ENCODE peak calls at places on chromosomes 13 and 19, in nine cellular contexts. One of them, this sample, is unnamed.

GRCh38 chr13:66992183-66992582 is 238.0 kb downstream of the PCDH9 start:
- DNase-seq in GM23248: no peak
- DNase-seq in SK-N-SH: no peak
- DNase-seq in HCT116: no peak
- DNase-seq in MM.1S: no peak
- DNase-seq in GM23338: no peak
- DNase-seq in OCI-LY7: peak
- DNase-seq in hepatocyte: no peak
- DNase-seq in PC-3: no peak
- DNase-seq in this sample: no peak

GRCh38 chr13:61391426-61391825 is 24.2 kb downstream of the PCDH20 start:
- DNase-seq in GM23248: no peak
- DNase-seq in HCT116: no peak
- DNase-seq in OCI-LY7: no peak
- DNase-seq in GM23338: no peak
- DNase-seq in MM.1S: peak
- DNase-seq in SK-N-SH: no peak
- DNase-seq in PC-3: no peak
- DNase-seq in hepatocyte: no peak
- DNase-seq in this sample: no peak

GRCh38 chr13:100721885-100722512 is 47.4 kb upstream of the TMTC4 start:
- DNase-seq in HCT116: peak
- DNase-seq in GM23248: peak
- DNase-seq in OCI-LY7: peak
- DNase-seq in hepatocyte: peak
- DNase-seq in PC-3: peak
- DNase-seq in MM.1S: peak
- DNase-seq in GM23338: peak
- DNase-seq in SK-N-SH: peak
- DNase-seq in this sample: peak

GRCh38 chr13:70407486-70407885 is 299.2 kb upstream of the KLHL1 start:
- DNase-seq in OCI-LY7: no peak
- DNase-seq in MM.1S: no peak
- DNase-seq in GM23338: no peak
- DNase-seq in hepatocyte: no peak
- DNase-seq in PC-3: peak
- DNase-seq in HCT116: no peak
- DNase-seq in GM23248: no peak
- DNase-seq in SK-N-SH: no peak
- DNase-seq in this sample: no peak

GRCh38 chr19:2356036-2356646 is 3.9 kb upstream of the TMPRSS9 start:
- DNase-seq in OCI-LY7: no peak
- DNase-seq in GM23248: no peak
- DNase-seq in SK-N-SH: no peak
- DNase-seq in PC-3: no peak
- DNase-seq in hepatocyte: no peak
- DNase-seq in MM.1S: no peak
- DNase-seq in HCT116: no peak
- DNase-seq in GM23338: no peak
- DNase-seq in this sample: no peak

GRCh38 chr19:19276386-19276785 is 3.3 kb upstream of the TM6SF2 start:
- DNase-seq in PC-3: no peak
- DNase-seq in hepatocyte: peak
- DNase-seq in GM23248: peak
- DNase-seq in GM23338: no peak
- DNase-seq in OCI-LY7: no peak
- DNase-seq in SK-N-SH: peak
- DNase-seq in HCT116: no peak
- DNase-seq in MM.1S: no peak
- DNase-seq in this sample: no peak

GRCh38 chr13:98068511-98068910 is 74.4 kb upstream of the FARP1 start:
- DNase-seq in GM23248: no peak
- DNase-seq in PC-3: no peak
- DNase-seq in OCI-LY7: no peak
- DNase-seq in HCT116: no peak
- DNase-seq in hepatocyte: no peak
- DNase-seq in SK-N-SH: no peak
- DNase-seq in GM23338: no peak
- DNase-seq in MM.1S: no peak
- DNase-seq in this sample: no peak

GRCh38 chr13:99655351-99656091 is 154.2 kb downstream of the TM9SF2 start:
- DNase-seq in PC-3: peak
- DNase-seq in hepatocyte: peak
- DNase-seq in MM.1S: no peak
- DNase-seq in SK-N-SH: no peak
- DNase-seq in OCI-LY7: no peak
- DNase-seq in GM23248: peak
- DNase-seq in GM23338: no peak
- DNase-seq in HCT116: peak
- DNase-seq in this sample: peak

GRCh38 chr19:51824603-51825002 is 29.6 kb downstream of the FPR3 start:
- DNase-seq in MM.1S: no peak
- DNase-seq in GM23338: no peak
- DNase-seq in PC-3: no peak
- DNase-seq in OCI-LY7: peak
- DNase-seq in GM23248: no peak
- DNase-seq in hepatocyte: no peak
- DNase-seq in SK-N-SH: no peak
- DNase-seq in HCT116: no peak
- DNase-seq in this sample: no peak

GRCh38 chr13:30038884-30039283 is 188.5 kb upstream of the UBL3 start:
- DNase-seq in hepatocyte: no peak
- DNase-seq in MM.1S: no peak
- DNase-seq in GM23338: no peak
- DNase-seq in GM23248: peak
- DNase-seq in HCT116: no peak
- DNase-seq in PC-3: no peak
- DNase-seq in OCI-LY7: no peak
- DNase-seq in SK-N-SH: no peak
- DNase-seq in this sample: peak

GRCh38 chr13:27043013-27043412 is 128.6 kb downstream of the USP12 start:
- DNase-seq in SK-N-SH: peak
- DNase-seq in hepatocyte: peak
- DNase-seq in GM23248: peak
- DNase-seq in MM.1S: no peak
- DNase-seq in GM23338: peak
- DNase-seq in OCI-LY7: no peak
- DNase-seq in PC-3: peak
- DNase-seq in HCT116: peak
- DNase-seq in this sample: no peak

GRCh38 chr13:32902898-32903297 is 113.3 kb upstream of the KL start:
- DNase-seq in HCT116: no peak
- DNase-seq in SK-N-SH: no peak
- DNase-seq in OCI-LY7: no peak
- DNase-seq in PC-3: no peak
- DNase-seq in MM.1S: no peak
- DNase-seq in GM23338: peak
- DNase-seq in hepatocyte: no peak
- DNase-seq in GM23248: peak
- DNase-seq in this sample: peak

GRCh38 chr13:32905063-32905863 is 111.0 kb upstream of the KL start:
- DNase-seq in GM23248: peak
- DNase-seq in OCI-LY7: no peak
- DNase-seq in MM.1S: peak
- DNase-seq in GM23338: peak
- DNase-seq in SK-N-SH: no peak
- DNase-seq in HCT116: no peak
- DNase-seq in PC-3: peak
- DNase-seq in hepatocyte: no peak
- DNase-seq in this sample: no peak

GRCh38 chr13:32904271-32904670 is 112.0 kb upstream of the KL start:
- DNase-seq in PC-3: no peak
- DNase-seq in GM23338: no peak
- DNase-seq in SK-N-SH: no peak
- DNase-seq in MM.1S: no peak
- DNase-seq in OCI-LY7: no peak
- DNase-seq in HCT116: no peak
- DNase-seq in hepatocyte: no peak
- DNase-seq in GM23248: no peak
- DNase-seq in this sample: no peak

GRCh38 chr13:32903720-32904119 is 112.5 kb upstream of the KL start:
- DNase-seq in GM23338: no peak
- DNase-seq in OCI-LY7: no peak
- DNase-seq in MM.1S: no peak
- DNase-seq in hepatocyte: no peak
- DNase-seq in HCT116: no peak
- DNase-seq in SK-N-SH: no peak
- DNase-seq in GM23248: peak
- DNase-seq in PC-3: peak
- DNase-seq in this sample: no peak

GRCh38 chr13:32901994-32902780 is 114.0 kb upstream of the KL start:
- DNase-seq in MM.1S: no peak
- DNase-seq in GM23248: peak
- DNase-seq in PC-3: no peak
- DNase-seq in HCT116: no peak
- DNase-seq in OCI-LY7: no peak
- DNase-seq in GM23338: no peak
- DNase-seq in hepatocyte: no peak
- DNase-seq in SK-N-SH: no peak
- DNase-seq in this sample: no peak
- TF ChIP-seq EZH2phosphoT487 in MM.1S: no peak
- TF ChIP-seq EZH2phosphoT487 in GM23248: no peak
- TF ChIP-seq EZH2phosphoT487 in PC-3: no peak
- TF ChIP-seq EZH2phosphoT487 in HCT116: no peak
- TF ChIP-seq EZH2phosphoT487 in OCI-LY7: no peak
- TF ChIP-seq EZH2phosphoT487 in GM23338: no peak
- TF ChIP-seq EZH2phosphoT487 in hepatocyte: no peak
- TF ChIP-seq EZH2phosphoT487 in SK-N-SH: no peak
- TF ChIP-seq EZH2phosphoT487 in this sample: no peak

GRCh38 chr19:30063184-30064020 is 121.4 kb downstream of the URI1 start:
- DNase-seq in PC-3: no peak
- DNase-seq in hepatocyte: no peak
- DNase-seq in HCT116: no peak
- DNase-seq in SK-N-SH: no peak
- DNase-seq in OCI-LY7: no peak
- DNase-seq in GM23338: no peak
- DNase-seq in GM23248: no peak
- DNase-seq in MM.1S: no peak
- DNase-seq in this sample: no peak

GRCh38 chr19:30064776-30065494 is 122.9 kb downstream of the URI1 start:
- DNase-seq in hepatocyte: no peak
- DNase-seq in PC-3: no peak
- DNase-seq in GM23338: no peak
- DNase-seq in OCI-LY7: no peak
- DNase-seq in SK-N-SH: peak
- DNase-seq in HCT116: no peak
- DNase-seq in MM.1S: no peak
- DNase-seq in GM23248: no peak
- DNase-seq in this sample: no peak

GRCh38 chr19:30062331-30063183 is 120.5 kb downstream of the URI1 start:
- DNase-seq in GM23248: no peak
- DNase-seq in hepatocyte: no peak
- DNase-seq in HCT116: no peak
- DNase-seq in GM23338: no peak
- DNase-seq in PC-3: no peak
- DNase-seq in SK-N-SH: peak
- DNase-seq in OCI-LY7: no peak
- DNase-seq in MM.1S: no peak
- DNase-seq in this sample: no peak

GRCh38 chr19:30065680-30066606 is 123.9 kb downstream of the URI1 start:
- DNase-seq in HCT116: no peak
- DNase-seq in OCI-LY7: no peak
- DNase-seq in MM.1S: no peak
- DNase-seq in PC-3: no peak
- DNase-seq in GM23248: no peak
- DNase-seq in hepatocyte: no peak
- DNase-seq in GM23338: no peak
- DNase-seq in SK-N-SH: peak
- DNase-seq in this sample: no peak

GRCh38 chr19:30064021-30064699 is 122.1 kb downstream of the URI1 start:
- DNase-seq in PC-3: no peak
- DNase-seq in MM.1S: no peak
- DNase-seq in HCT116: no peak
- DNase-seq in GM23338: no peak
- DNase-seq in GM23248: no peak
- DNase-seq in SK-N-SH: no peak
- DNase-seq in OCI-LY7: no peak
- DNase-seq in hepatocyte: no peak
- DNase-seq in this sample: no peak
- H3K4me2 ChIP-seq in PC-3: no peak
- H3K4me2 ChIP-seq in MM.1S: peak
- H3K4me2 ChIP-seq in HCT116: no peak
- H3K4me2 ChIP-seq in GM23338: no peak
- H3K4me2 ChIP-seq in GM23248: no peak
- H3K4me2 ChIP-seq in SK-N-SH: no peak
- H3K4me2 ChIP-seq in OCI-LY7: no peak
- H3K4me2 ChIP-seq in hepatocyte: no peak
- H3K4me2 ChIP-seq in this sample: no peak

GRCh38 chr13:48891586-48891985 is 84.1 kb upstream of the FNDC3A start:
- DNase-seq in OCI-LY7: no peak
- DNase-seq in MM.1S: no peak
- DNase-seq in PC-3: peak
- DNase-seq in SK-N-SH: no peak
- DNase-seq in GM23248: peak
- DNase-seq in HCT116: peak
- DNase-seq in GM23338: no peak
- DNase-seq in hepatocyte: peak
- DNase-seq in this sample: no peak
- TF ChIP-seq EZH2phosphoT487 in OCI-LY7: no peak
- TF ChIP-seq EZH2phosphoT487 in MM.1S: no peak
- TF ChIP-seq EZH2phosphoT487 in PC-3: no peak
- TF ChIP-seq EZH2phosphoT487 in SK-N-SH: no peak
- TF ChIP-seq EZH2phosphoT487 in GM23248: no peak
- TF ChIP-seq EZH2phosphoT487 in HCT116: no peak
- TF ChIP-seq EZH2phosphoT487 in GM23338: no peak
- TF ChIP-seq EZH2phosphoT487 in hepatocyte: no peak
- TF ChIP-seq EZH2phosphoT487 in this sample: no peak

GRCh38 chr19:5136060-5136855 is 167.3 kb downstream of the KDM4B start:
- DNase-seq in SK-N-SH: no peak
- DNase-seq in hepatocyte: no peak
- DNase-seq in OCI-LY7: no peak
- DNase-seq in MM.1S: no peak
- DNase-seq in GM23338: no peak
- DNase-seq in HCT116: no peak
- DNase-seq in GM23248: no peak
- DNase-seq in PC-3: no peak
- DNase-seq in this sample: no peak

GRCh38 chr19:5141278-5141925 is 172.5 kb downstream of the KDM4B start:
- DNase-seq in hepatocyte: no peak
- DNase-seq in MM.1S: no peak
- DNase-seq in GM23248: peak
- DNase-seq in HCT116: no peak
- DNase-seq in PC-3: no peak
- DNase-seq in SK-N-SH: no peak
- DNase-seq in GM23338: no peak
- DNase-seq in OCI-LY7: no peak
- DNase-seq in this sample: no peak

GRCh38 chr19:5137114-5137513 is 168.2 kb downstream of the KDM4B start:
- DNase-seq in OCI-LY7: no peak
- DNase-seq in hepatocyte: no peak
- DNase-seq in MM.1S: no peak
- DNase-seq in PC-3: no peak
- DNase-seq in SK-N-SH: no peak
- DNase-seq in GM23248: no peak
- DNase-seq in GM23338: no peak
- DNase-seq in HCT116: no peak
- DNase-seq in this sample: no peak

GRCh38 chr19:5137571-5138124 is 168.7 kb downstream of the KDM4B start:
- DNase-seq in HCT116: no peak
- DNase-seq in OCI-LY7: no peak
- DNase-seq in hepatocyte: no peak
- DNase-seq in GM23248: no peak
- DNase-seq in GM23338: peak
- DNase-seq in PC-3: no peak
- DNase-seq in MM.1S: no peak
- DNase-seq in SK-N-SH: peak
- DNase-seq in this sample: peak

GRCh38 chr19:5138606-5139594 is 170.0 kb downstream of the KDM4B start:
- DNase-seq in SK-N-SH: no peak
- DNase-seq in PC-3: peak
- DNase-seq in OCI-LY7: no peak
- DNase-seq in GM23248: peak
- DNase-seq in HCT116: no peak
- DNase-seq in hepatocyte: no peak
- DNase-seq in GM23338: no peak
- DNase-seq in MM.1S: no peak
- DNase-seq in this sample: no peak
- H3K4me2 ChIP-seq in SK-N-SH: no peak
- H3K4me2 ChIP-seq in PC-3: no peak
- H3K4me2 ChIP-seq in OCI-LY7: no peak
- H3K4me2 ChIP-seq in GM23248: no peak
- H3K4me2 ChIP-seq in HCT116: no peak
- H3K4me2 ChIP-seq in hepatocyte: no peak
- H3K4me2 ChIP-seq in GM23338: no peak
- H3K4me2 ChIP-seq in MM.1S: no peak
- H3K4me2 ChIP-seq in this sample: no peak